ENCODE peak calls at places on chromosomes 7 and 10, in seven cellular contexts. F is heart left ventricle, A is cardiac muscle cell, Q is progenitor cell of endocrine pancreas, T is coronary artery, I is colonic mucosa, G is cardiac fibroblast. J is an unnamed sample.

GRCh38 chr10:49349390-49349789 is 46.5 kb downstream of the DRGX start:
- DNase-seq in F (no peak), A (no peak), Q (no peak), T (peak), I (no peak), G (no peak), J (no peak)

GRCh38 chr7:66033471-66034385 is 41.9 kb upstream of the ASL start:
- DNase-seq in F (no peak), A (no peak), Q (no peak), T (no peak), I (no peak), G (no peak), J (peak)

GRCh38 chr7:95586951-95587301 is 9.4 kb downstream of the PDK4 start:
- DNase-seq in F (no peak), A (no peak), Q (no peak), T (no peak), I (no peak), G (no peak), J (no peak)

GRCh38 chr10:36489928-36490279 is 635.5 kb upstream of the ANKRD30A start:
- DNase-seq in F (no peak), A (no peak), Q (no peak), T (no peak), I (no peak), G (peak), J (peak)

GRCh38 chr7:149071641-149072437 is 18.7 kb downstream of the ZNF786 start:
- DNase-seq in F (peak), A (peak), Q (no peak), T (no peak), I (no peak), G (no peak), J (peak)

GRCh38 chr7:37089972-37090371 is 358.7 kb downstream of the ELMO1 start:
- DNase-seq in F (no peak), A (no peak), Q (no peak), T (no peak), I (no peak), G (peak), J (peak)

GRCh38 chr10:481636-482035 is 207.8 kb downstream of the DIP2C start:
- DNase-seq in F (no peak), A (no peak), Q (no peak), T (no peak), I (peak), G (no peak), J (no peak)

GRCh38 chr10:129958118-129958685 is 5.9 kb downstream of the EBF3 start:
- DNase-seq in F (no peak), A (peak), Q (no peak), T (no peak), I (no peak), G (peak), J (no peak)

GRCh38 chr10:5440206-5440605 is 27.8 kb downstream of the NET1 start:
- DNase-seq in F (no peak), A (no peak), Q (no peak), T (no peak), I (no peak), G (no peak), J (no peak)

GRCh38 chr7:18541189-18541870 is 45.8 kb downstream of the HDAC9 start:
- DNase-seq in F (peak), A (no peak), Q (no peak), T (peak), I (no peak), G (peak), J (peak)

GRCh38 chr7:22633954-22634474 is 93.0 kb upstream of the IL6 start:
- DNase-seq in F (no peak), A (no peak), Q (no peak), T (no peak), I (no peak), G (no peak), J (peak)

GRCh38 chr10:30637881-30638467 is 8.4 kb upstream of the LYZL2 start:
- DNase-seq in F (no peak), A (no peak), Q (no peak), T (no peak), I (no peak), G (peak), J (peak)

GRCh38 chr10:23187155-23187554 is 5.0 kb upstream of the PTF1A start:
- DNase-seq in F (no peak), A (no peak), Q (no peak), T (no peak), I (no peak), G (no peak), J (no peak)

GRCh38 chr7:140876519-140877248 is 48.0 kb downstream of the BRAF start:
- DNase-seq in F (no peak), A (no peak), Q (no peak), T (no peak), I (no peak), G (peak), J (peak)

GRCh38 chr7:158595068-158595467 is 7.4 kb upstream of the PTPRN2 start:
- DNase-seq in F (no peak), A (no peak), Q (no peak), T (peak), I (no peak), G (peak), J (peak)

GRCh38 chr10:103470755-103471653 is 8.0 kb downstream of the CALHM3 start:
- DNase-seq in F (no peak), A (no peak), Q (no peak), T (no peak), I (peak), G (no peak), J (peak)

GRCh38 chr7:12030116-12030515 is 181.0 kb upstream of the TMEM106B start:
- DNase-seq in F (no peak), A (no peak), Q (no peak), T (no peak), I (no peak), G (peak), J (peak)

GRCh38 chr10:63157845-63158624 is 24.9 kb downstream of the NRBF2 start:
- DNase-seq in F (peak), A (peak), Q (peak), T (no peak), I (peak), G (peak), J (peak)

GRCh38 chr7:157502701-157503111 is 165.9 kb downstream of the DNAJB6 start:
- DNase-seq in F (peak), A (no peak), Q (no peak), T (no peak), I (no peak), G (peak), J (peak)

GRCh38 chr10:48465860-48466521 is 138.9 kb downstream of the ARHGAP22 start:
- DNase-seq in F (no peak), A (no peak), Q (peak), T (peak), I (peak), G (no peak), J (no peak)

GRCh38 chr7:99459087-99459486 is 6.9 kb downstream of the ATP5MF start:
- DNase-seq in F (no peak), A (no peak), Q (no peak), T (no peak), I (no peak), G (peak), J (peak)

GRCh38 chr10:112811741-112812551 is 138.1 kb upstream of the TCF7L2 start:
- DNase-seq in F (no peak), A (no peak), Q (no peak), T (peak), I (peak), G (peak), J (peak)

GRCh38 chr7:91288208-91288824 is 24.1 kb downstream of the FZD1 start:
- DNase-seq in F (peak), A (peak), Q (no peak), T (no peak), I (peak), G (peak), J (peak)

GRCh38 chr10:24501312-24501711 is 222.4 kb downstream of the ARHGAP21 start:
- DNase-seq in F (no peak), A (no peak), Q (no peak), T (peak), I (no peak), G (no peak), J (no peak)

GRCh38 chr10:3766046-3766761 is 18.8 kb downstream of the KLF6 start:
- DNase-seq in F (no peak), A (no peak), Q (no peak), T (no peak), I (no peak), G (peak), J (no peak)

GRCh38 chr7:105298439-105298894 is 90.3 kb downstream of the SRPK2 start:
- DNase-seq in F (no peak), A (no peak), Q (no peak), T (no peak), I (no peak), G (no peak), J (no peak)

GRCh38 chr10:61919646-61920215 is 18.2 kb downstream of the ARID5B start:
- DNase-seq in F (no peak), A (no peak), Q (no peak), T (no peak), I (no peak), G (no peak), J (no peak)

GRCh38 chr7:98400538-98401427 is at the start of gene BAIAP2L1:
- DNase-seq in F (peak), A (peak), Q (peak), T (no peak), I (peak), G (peak), J (peak)

GRCh38 chr7:70040971-70041766 is 442.9 kb downstream of the AUTS2 start:
- DNase-seq in F (no peak), A (peak), Q (no peak), T (no peak), I (no peak), G (peak), J (peak)

GRCh38 chr7:107605223-107605815 is 25.3 kb downstream of the BCAP29 start:
- DNase-seq in F (no peak), A (no peak), Q (no peak), T (no peak), I (no peak), G (no peak), J (no peak)

GRCh38 chr10:76665029-76665428 is 972.6 kb downstream of the KCNMA1 start:
- DNase-seq in F (no peak), A (no peak), Q (no peak), T (no peak), I (no peak), G (no peak), J (no peak)

GRCh38 chr10:52644678-52645434 is 127.7 kb downstream of the MBL2 start:
- DNase-seq in F (peak), A (peak), Q (no peak), T (no peak), I (peak), G (peak), J (peak)

GRCh38 chr7:105198223-105198622 is 184.2 kb downstream of the KMT2E start:
- DNase-seq in F (no peak), A (peak), Q (no peak), T (no peak), I (no peak), G (peak), J (peak)

DNA sequence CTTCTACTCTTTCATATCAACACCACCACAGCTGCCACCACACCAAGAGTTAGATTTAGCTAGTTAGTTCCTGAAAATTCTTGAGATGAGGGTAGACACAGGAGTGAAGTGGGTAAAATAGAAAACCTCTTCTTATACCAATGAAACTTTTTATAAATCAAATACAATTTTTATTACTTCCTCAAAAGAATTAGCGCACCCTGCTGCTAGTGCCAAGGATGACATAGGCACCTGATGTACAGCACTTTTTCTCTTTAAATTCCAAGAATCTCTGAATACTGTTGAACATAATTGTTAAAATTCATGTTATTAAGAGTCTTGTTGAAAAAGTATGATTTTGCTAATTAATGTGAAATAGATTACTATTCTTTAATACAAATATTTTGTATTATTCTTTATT is 11.4 kb downstream of the ZWINT start:
- DNase-seq in F (no peak), A (no peak), Q (no peak), T (no peak), I (no peak), G (peak), J (no peak)
- TF ChIP-seq CTCF in F (no peak), A (no peak), Q (peak), T (no peak), I (no peak), G (peak), J (no peak)

DNA sequence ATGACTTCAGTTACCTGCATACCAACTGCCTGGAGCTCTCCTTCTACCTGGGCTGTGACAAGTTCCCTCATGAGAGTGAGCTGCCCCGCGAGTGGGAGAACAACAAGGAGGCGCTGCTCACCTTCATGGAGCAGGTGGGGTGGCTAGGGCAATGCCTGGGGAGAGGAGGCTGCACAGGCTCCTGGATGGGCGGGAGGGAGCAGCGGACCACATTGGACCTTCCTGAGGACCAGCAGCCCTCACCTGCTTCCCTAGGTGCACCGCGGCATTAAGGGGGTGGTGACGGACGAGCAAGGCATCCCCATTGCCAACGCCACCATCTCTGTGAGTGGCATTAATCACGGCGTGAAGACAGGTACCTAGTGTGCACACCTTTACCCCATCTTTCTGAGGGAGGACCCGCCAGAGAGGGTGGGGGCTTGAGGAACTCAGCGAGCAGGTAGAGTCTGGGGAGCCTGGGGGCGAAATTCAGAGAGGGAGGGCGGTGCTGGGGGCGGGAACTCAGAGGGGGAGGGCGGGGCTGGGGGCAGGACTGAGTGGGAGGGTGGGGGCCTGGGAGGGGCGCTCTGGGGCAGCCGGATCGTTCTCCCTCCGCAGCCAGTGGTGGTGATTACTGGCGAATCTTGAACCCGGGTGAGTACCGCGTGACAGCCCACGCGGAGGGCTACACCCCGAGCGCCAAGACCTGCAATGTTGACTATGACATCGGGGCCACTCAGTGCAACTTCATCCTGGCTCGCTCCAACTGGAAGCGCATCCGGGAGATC is 9.0 kb downstream of the AEBP1 start:
- DNase-seq in F (no peak), A (no peak), Q (no peak), T (no peak), I (no peak), G (no peak), J (no peak)
- TF ChIP-seq CTCF in F (no peak), A (no peak), Q (no peak), T (no peak), I (no peak), G (no peak), J (no peak)

GRCh38 chr7:40680657-40681056 is 545.9 kb downstream of the SUGCT start:
- DNase-seq in F (no peak), A (no peak), Q (no peak), T (no peak), I (no peak), G (peak), J (peak)
- TF ChIP-seq CTCF in F (peak), A (peak), Q (peak), T (no peak), I (peak), G (peak), J (peak)

GRCh38 chr10:86103391-86104101 is 263.0 kb downstream of the GRID1 start:
- DNase-seq in F (no peak), A (no peak), Q (no peak), T (peak), I (no peak), G (no peak), J (no peak)

GRCh38 chr10:86102446-86102845 is 264.1 kb downstream of the GRID1 start:
- DNase-seq in F (no peak), A (no peak), Q (no peak), T (peak), I (no peak), G (no peak), J (no peak)

GRCh38 chr10:86102031-86102430 is 264.6 kb downstream of the GRID1 start:
- DNase-seq in F (no peak), A (no peak), Q (no peak), T (no peak), I (no peak), G (no peak), J (no peak)

GRCh38 chr10:86099542-86100334 is 266.9 kb downstream of the GRID1 start:
- DNase-seq in F (no peak), A (no peak), Q (no peak), T (no peak), I (no peak), G (no peak), J (no peak)

GRCh38 chr10:86100581-86101061 is 266.0 kb downstream of the GRID1 start:
- DNase-seq in F (no peak), A (peak), Q (no peak), T (peak), I (no peak), G (no peak), J (peak)
- TF ChIP-seq CTCF in F (no peak), A (peak), Q (peak), T (no peak), I (peak), G (no peak), J (peak)

GRCh38 chr10:15244635-15245197 is 76.2 kb upstream of the NMT2 start:
- DNase-seq in F (no peak), A (no peak), Q (no peak), T (no peak), I (no peak), G (no peak), J (no peak)
- TF ChIP-seq CTCF in F (no peak), A (no peak), Q (no peak), T (no peak), I (no peak), G (no peak), J (no peak)

GRCh38 chr10:79179404-79180309 is 110.9 kb downstream of the ZMIZ1 start:
- DNase-seq in F (no peak), A (no peak), Q (no peak), T (no peak), I (no peak), G (no peak), J (no peak)
- TF ChIP-seq CTCF in F (no peak), A (peak), Q (peak), T (no peak), I (no peak), G (no peak), J (no peak)